ENCODE peak calls at places on chromosomes 16 and 17, in four cellular contexts. Q is A549, H is K562, W is HepG2. X is an unnamed sample.
A peak's percentile ranks its signal among the peaks of the same experiment; 100 is the strongest.

GRCh38 chr17:13222931-13223330 is 205.1 kb upstream of the ELAC2 start:
- DNase-seq in Q (no peak), H (no peak), W (no peak), X (no peak)

GRCh38 chr16:57846078-57846697 is 43.9 kb upstream of the KIFC3 start:
- DNase-seq in Q (no peak), H (no peak), W (no peak), X (no peak)

GRCh38 chr16:84543931-84544776 is 39.7 kb upstream of the MEAK7 start:
- DNase-seq in Q (no peak), H (no peak), W (no peak), X (no peak)

GRCh38 chr17:78862073-78863023 is 21.7 kb upstream of the USP36 start:
- DNase-seq in Q (peak; percentile 94), H (peak; percentile 78), W (peak; percentile 62), X (no peak)

GRCh38 chr17:1112875-1113274 is 66.9 kb downstream of the ABR start:
- DNase-seq in Q (peak; percentile 76), H (peak; percentile 42), W (no peak), X (no peak)

GRCh38 chr16:55252577-55252976 is 71.4 kb upstream of the IRX6 start:
- DNase-seq in Q (no peak), H (no peak), W (no peak), X (no peak)

GRCh38 chr17:80769516-80769915 is 222.1 kb upstream of the CHMP6 start:
- DNase-seq in Q (no peak), H (no peak), W (no peak), X (no peak)

GRCh38 chr17:40023590-40024292 is 8.5 kb downstream of the CSF3 start:
- DNase-seq in Q (no peak), H (no peak), W (no peak), X (no peak)

GRCh38 chr17:48330877-48331276 is 99.1 kb downstream of the SKAP1 start:
- DNase-seq in Q (no peak), H (no peak), W (no peak), X (no peak)

GRCh38 chr17:39096435-39097158 is 54.8 kb downstream of the PLXDC1 start:
- DNase-seq in Q (no peak), H (no peak), W (no peak), X (no peak)

GRCh38 chr16:1089822-1090619 is 6.0 kb downstream of the C1QTNF8 start:
- DNase-seq in Q (peak; percentile 79), H (no peak), W (peak; percentile 90), X (no peak)

GRCh38 chr17:80242505-80242904 is 18.1 kb upstream of the RNF213 start:
- DNase-seq in Q (no peak), H (no peak), W (no peak), X (no peak)

GRCh38 chr16:78060787-78061186 is 38.4 kb downstream of the CLEC3A start:
- DNase-seq in Q (no peak), H (no peak), W (no peak), X (no peak)

DNA sequence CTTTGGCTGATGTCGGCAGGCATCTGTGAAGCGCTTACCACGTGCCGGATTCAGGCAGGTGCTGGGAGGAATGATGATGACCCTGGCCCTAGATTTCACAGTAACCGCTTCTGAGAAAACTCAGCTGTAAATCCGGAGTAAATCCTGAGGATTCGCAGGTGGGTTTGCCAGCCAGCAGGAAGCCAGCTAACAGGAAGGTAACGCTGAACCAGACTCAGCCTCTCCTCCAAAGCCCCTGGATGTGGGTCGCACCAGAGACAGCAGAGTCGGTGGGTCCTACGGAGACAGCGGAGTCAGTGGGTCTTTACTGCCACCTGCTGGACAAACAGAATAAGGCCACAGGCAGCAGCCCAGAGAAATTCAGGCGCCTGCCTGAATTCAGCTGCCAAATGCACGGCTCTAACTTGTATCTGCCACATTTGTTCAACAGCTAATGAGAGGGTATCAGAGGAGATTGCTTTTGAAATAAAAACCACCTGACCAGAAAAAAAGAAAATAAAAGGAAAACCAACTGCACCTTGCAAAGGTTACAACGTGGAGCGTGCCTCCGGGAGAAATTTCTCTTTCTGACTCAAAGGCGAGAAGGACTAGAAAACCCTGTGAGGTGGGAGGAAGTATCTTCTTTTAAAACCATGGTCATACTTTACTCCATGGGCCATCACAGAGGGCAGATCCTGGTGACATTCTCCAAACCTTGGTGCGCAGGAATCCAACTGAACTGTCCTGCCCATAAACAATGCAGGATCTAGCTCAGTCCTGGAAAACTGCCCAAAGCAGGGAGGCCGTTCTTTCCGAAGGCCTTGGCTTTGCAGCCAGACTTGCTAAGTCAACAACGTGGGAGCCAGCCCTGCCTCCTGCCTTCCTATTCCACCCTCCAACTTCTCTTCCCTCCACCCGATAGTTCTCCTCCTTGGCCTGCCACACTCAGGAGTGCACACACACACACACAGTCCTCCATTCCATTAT is 16.3 kb downstream of the COPRS start:
- DNase-seq in Q (peak; percentile 67), H (peak; percentile 78), W (peak; percentile 62), X (no peak)
- TF ChIP-seq POLR2AphosphoS2 in Q (no peak), H (no peak), W (no peak), X (no peak)

GRCh38 chr17:9907883-9908648 is 3.0 kb upstream of the RCVRN start:
- DNase-seq in Q (peak; percentile 57), H (no peak), W (no peak), X (no peak)
- TF ChIP-seq POLR2AphosphoS2 in Q (no peak), H (no peak), W (no peak), X (no peak)

GRCh38 chr16:4395055-4395726 is 21.2 kb downstream of the CORO7 start:
- DNase-seq in Q (no peak), H (no peak), W (no peak), X (no peak)
- TF ChIP-seq POLR2AphosphoS2 in Q (no peak), H (no peak), W (no peak), X (no peak)

GRCh38 chr16:88066234-88066633 is 115.0 kb downstream of the BANP start:
- DNase-seq in Q (no peak), H (no peak), W (no peak), X (no peak)

GRCh38 chr16:88065747-88066142 is 114.5 kb downstream of the BANP start:
- DNase-seq in Q (no peak), H (no peak), W (no peak), X (no peak)

GRCh38 chr16:88067530-88068411 is 116.5 kb downstream of the BANP start:
- DNase-seq in Q (no peak), H (no peak), W (no peak), X (no peak)

GRCh38 chr16:88064889-88065746 is 113.9 kb downstream of the BANP start:
- DNase-seq in Q (no peak), H (no peak), W (no peak), X (no peak)

GRCh38 chr16:88066680-88067529 is 115.7 kb downstream of the BANP start:
- DNase-seq in Q (no peak), H (no peak), W (no peak), X (no peak)
- TF ChIP-seq POLR2AphosphoS2 in Q (no peak), H (no peak), W (no peak), X (no peak)

GRCh38 chr16:68235882-68236803 is at the start of gene ESRP2:
- DNase-seq in Q (no peak), H (no peak), W (peak; percentile 80), X (no peak)
- TF ChIP-seq POLR2AphosphoS2 in Q (no peak), H (no peak), W (peak; percentile 80), X (no peak)

GRCh38 chr16:6484121-6484520 is 848.5 kb upstream of the RBFOX1 start:
- DNase-seq in Q (no peak), H (no peak), W (no peak), X (no peak)
- TF ChIP-seq POLR2AphosphoS2 in Q (no peak), H (no peak), W (no peak), X (no peak)

GRCh38 chr16:17205279-17206139 is 265.3 kb downstream of the XYLT1 start:
- DNase-seq in Q (no peak), H (no peak), W (no peak), X (no peak)
- TF ChIP-seq POLR2AphosphoS2 in Q (no peak), H (no peak), W (no peak), X (no peak)

GRCh38 chr17:65173284-65173793 is 36.2 kb downstream of the RGS9 start:
- DNase-seq in Q (peak; percentile 75), H (peak; percentile 91), W (no peak), X (no peak)
- TF ChIP-seq POLR2AphosphoS2 in Q (no peak), H (no peak), W (no peak), X (no peak)